ENCODE peak calls at places on chromosomes 13 and 19, in four cellular contexts. L is K562, M is HepG2, N is GM12878. P is an unnamed sample.

GRCh38 chr19:934865-935422 is 9.1 kb downstream of the ARID3A start:
- DNase-seq in L (no peak), M (peak; percentile 88), N (no peak), P (no peak)

GRCh38 chr13:72808917-72809500 is 27.1 kb downstream of the PIBF1 start:
- DNase-seq in L (no peak), M (peak; percentile 9), N (no peak), P (peak; percentile 31)

GRCh38 chr19:4988770-4989251 is 19.9 kb downstream of the KDM4B start:
- DNase-seq in L (no peak), M (no peak), N (no peak), P (no peak)

GRCh38 chr13:77475345-77476084 is 60.0 kb upstream of the SCEL start:
- DNase-seq in L (no peak), M (no peak), N (no peak), P (no peak)

GRCh38 chr13:99468971-99469545 is 32.2 kb upstream of the TM9SF2 start:
- DNase-seq in L (no peak), M (no peak), N (no peak), P (no peak)

GRCh38 chr13:94480672-94481145 is 1.2 kb upstream of the DCT start:
- DNase-seq in L (no peak), M (no peak), N (no peak), P (no peak)

GRCh38 chr13:113275387-113275786 is 21.7 kb upstream of the LAMP1 start:
- DNase-seq in L (peak; percentile 37), M (peak; percentile 84), N (no peak), P (peak; percentile 39)

GRCh38 chr13:112653821-112654220 is 36.0 kb upstream of the ATP11A start:
- DNase-seq in L (no peak), M (no peak), N (no peak), P (no peak)

GRCh38 chr13:57437587-57437986 is 194.0 kb upstream of the PCDH17 start:
- DNase-seq in L (no peak), M (no peak), N (no peak), P (no peak)

GRCh38 chr13:111549464-111549863 is 229.0 kb downstream of the TEX29 start:
- DNase-seq in L (no peak), M (no peak), N (no peak), P (no peak)

GRCh38 chr19:43463381-43464088 is 1.9 kb downstream of the LYPD3 start:
- DNase-seq in L (peak; percentile 99), M (peak; percentile 85), N (peak; percentile 73), P (peak; percentile 99)

GRCh38 chr19:43466793-43467192 is 1.4 kb upstream of the LYPD3 start:
- DNase-seq in L (no peak), M (no peak), N (no peak), P (no peak)

GRCh38 chr19:43464089-43464775 is 1.2 kb downstream of the LYPD3 start:
- DNase-seq in L (peak; percentile 83), M (no peak), N (no peak), P (peak; percentile 71)

GRCh38 chr19:43467276-43467675 is 1.9 kb upstream of the LYPD3 start:
- DNase-seq in L (no peak), M (no peak), N (no peak), P (no peak)

GRCh38 chr19:43465468-43466120 is at the start of gene LYPD3:
- DNase-seq in L (no peak), M (no peak), N (no peak), P (no peak)
- TF ChIP-seq TARDBP in L (no peak), M (no peak), N (no peak), P (no peak)

DNA sequence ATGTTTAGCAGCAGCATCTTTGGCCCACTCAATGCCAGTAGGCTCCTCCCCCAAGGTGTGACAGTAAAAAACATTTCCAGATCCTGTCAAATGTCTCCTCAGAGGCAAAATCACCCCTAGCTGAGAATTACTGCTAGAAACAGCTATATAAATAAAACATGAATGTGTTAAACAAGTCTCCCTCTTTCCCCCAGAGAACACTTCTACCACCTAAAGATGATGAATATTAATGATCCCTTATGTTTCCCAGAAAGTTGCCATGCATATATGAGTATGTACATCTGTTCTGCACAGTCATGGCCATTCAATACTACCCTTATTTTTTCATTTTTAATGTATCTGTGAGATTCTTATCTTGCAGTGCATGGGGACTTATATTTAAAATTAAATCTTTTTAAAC is 230.1 kb downstream of the SHISA2 start:
- DNase-seq in L (no peak), M (no peak), N (no peak), P (no peak)
- TF ChIP-seq TARDBP in L (no peak), M (no peak), N (no peak), P (no peak)

GRCh38 chr13:92843549-92843948 is 383.1 kb upstream of the GPC6 start:
- DNase-seq in L (no peak), M (no peak), N (no peak), P (peak; percentile 22)
- TF ChIP-seq TARDBP in L (no peak), M (no peak), N (no peak), P (no peak)

DNA sequence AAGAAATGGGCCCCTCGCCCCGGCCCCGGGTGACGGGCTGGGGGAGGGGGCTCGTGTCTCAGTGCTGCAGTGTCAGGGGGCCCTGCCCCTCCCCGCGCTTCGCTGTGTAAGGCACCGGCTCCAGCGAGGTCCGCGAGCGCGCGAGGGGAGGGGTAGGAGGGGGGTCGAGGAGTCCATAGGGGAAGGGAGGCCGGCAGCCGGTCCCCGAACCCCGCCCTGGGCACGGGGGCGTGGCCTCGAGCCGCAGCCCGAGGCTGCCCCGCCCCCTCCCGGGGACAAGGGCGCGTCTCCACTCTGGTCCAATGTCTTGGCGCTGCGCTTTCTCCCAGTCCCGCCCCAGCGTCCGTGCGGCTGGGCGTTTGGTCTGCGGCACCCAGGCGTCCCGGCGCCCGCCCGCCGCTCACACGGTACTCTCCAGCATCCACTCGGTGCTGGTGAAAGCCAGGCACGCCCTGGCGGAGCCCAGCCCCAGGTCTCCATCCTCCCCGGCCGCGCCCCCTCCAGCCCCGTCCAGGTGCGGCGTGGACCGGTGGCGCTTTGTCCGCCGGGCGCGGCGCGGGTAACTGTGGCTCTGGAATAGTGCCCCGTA is 11.1 kb downstream of the IFNL1 start:
- DNase-seq in L (no peak), M (no peak), N (no peak), P (no peak)
- TF ChIP-seq TARDBP in L (no peak), M (no peak), N (no peak), P (no peak)

DNA sequence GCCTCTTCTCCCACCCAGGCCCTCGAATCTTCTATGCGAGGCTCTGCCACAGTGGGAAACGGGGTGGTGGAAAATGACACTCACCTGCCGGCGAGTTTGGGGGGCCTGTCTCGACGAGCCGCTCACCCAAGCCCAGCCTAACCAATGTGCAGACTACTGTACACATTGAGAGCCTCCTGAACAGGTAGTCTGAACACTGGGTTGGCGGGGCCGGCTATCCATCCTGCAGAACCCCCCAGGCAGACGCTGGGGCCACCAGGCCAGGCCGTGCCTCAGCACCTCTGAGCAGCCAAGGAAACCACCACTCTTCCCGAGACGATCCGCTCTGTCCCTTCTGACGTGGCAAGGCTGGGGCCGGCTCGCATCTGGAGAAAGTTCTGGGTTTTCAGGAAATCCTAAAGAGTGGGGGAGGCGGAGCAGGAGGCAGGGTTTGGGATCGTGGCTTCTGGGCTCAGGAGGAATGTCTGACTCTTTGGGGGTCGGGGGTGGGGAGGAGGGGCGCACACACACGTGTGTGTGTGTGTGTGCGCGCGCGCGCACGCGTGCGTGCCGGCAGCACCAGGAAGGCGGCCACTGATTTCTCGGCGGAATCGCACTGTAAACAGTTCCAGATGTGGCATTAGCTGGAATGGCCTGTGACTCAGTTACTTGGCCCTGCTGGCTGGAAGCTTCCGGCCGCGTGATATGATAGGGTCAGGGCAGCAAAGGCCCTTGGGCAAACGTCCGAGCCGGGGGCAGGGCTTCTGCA is 18.5 kb downstream of the TMED1 start:
- DNase-seq in L (no peak), M (no peak), N (no peak), P (no peak)
- TF ChIP-seq TARDBP in L (no peak), M (no peak), N (no peak), P (no peak)

GRCh38 chr13:30341815-30342570 is 34.6 kb upstream of the KATNAL1 start:
- DNase-seq in L (no peak), M (no peak), N (no peak), P (no peak)

GRCh38 chr13:30346789-30347167 is 39.4 kb upstream of the KATNAL1 start:
- DNase-seq in L (no peak), M (no peak), N (no peak), P (no peak)

GRCh38 chr13:30340367-30341184 is 33.2 kb upstream of the KATNAL1 start:
- DNase-seq in L (peak; percentile 66), M (no peak), N (no peak), P (no peak)

GRCh38 chr13:30345426-30346100 is 38.2 kb upstream of the KATNAL1 start:
- DNase-seq in L (no peak), M (no peak), N (no peak), P (no peak)

DNA sequence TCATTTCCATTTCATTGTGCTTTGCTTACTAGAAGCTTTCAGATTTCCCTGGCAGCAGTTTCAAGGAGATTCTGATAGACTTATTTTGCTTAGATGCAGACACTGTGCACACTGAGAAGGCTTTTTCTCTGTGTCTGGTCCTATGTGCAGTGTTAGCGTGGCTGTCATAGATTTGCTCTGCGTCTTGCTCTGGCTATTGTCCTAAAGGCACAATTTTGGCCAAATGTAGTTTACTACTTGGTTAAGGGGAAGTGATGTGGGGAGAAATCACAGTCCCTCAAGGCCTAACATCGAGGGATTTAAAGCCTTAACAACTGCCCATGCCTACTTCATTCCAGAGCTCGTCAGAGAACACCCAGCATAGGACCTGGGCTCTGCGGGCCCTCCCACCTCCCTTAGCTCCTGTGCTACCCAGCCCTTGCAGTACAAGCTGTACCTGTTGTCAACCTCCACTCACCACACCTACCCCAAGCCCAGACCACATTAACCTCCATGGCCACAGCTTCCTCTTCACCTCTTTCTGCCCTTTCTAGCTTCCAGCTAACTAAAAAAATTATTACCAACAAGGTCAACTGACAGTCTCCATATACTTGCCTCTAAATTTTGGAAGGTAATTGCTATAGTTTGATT is 38.9 kb upstream of the KATNAL1 start:
- DNase-seq in L (no peak), M (no peak), N (peak; percentile 64), P (no peak)
- TF ChIP-seq TARDBP in L (no peak), M (no peak), N (no peak), P (no peak)